ENCODE peak calls at places on chromosomes 7 and 10, in six cellular contexts. R, U, P, N, A and I are unnamed samples.

GRCh38 chr7:135557455-135558336 is at the start of gene NUP205:
- DNase-seq in R (peak; percentile 65), U (peak; percentile 71), P (peak; percentile 74), N (peak; percentile 76), A (peak; percentile 85), I (peak; percentile 75)

GRCh38 chr10:30804478-30805055 is 175.0 kb upstream of the LYZL2 start:
- DNase-seq in R (no peak), U (no peak), P (peak; percentile 5), N (no peak), A (peak; percentile 73), I (no peak)

GRCh38 chr10:4260483-4260882 is 475.5 kb upstream of the KLF6 start:
- DNase-seq in R (no peak), U (no peak), P (peak; percentile 16), N (no peak), A (no peak), I (no peak)

GRCh38 chr10:22805304-22805703 is 90.9 kb upstream of the PIP4K2A start:
- DNase-seq in R (no peak), U (no peak), P (peak; percentile 72), N (no peak), A (peak; percentile 51), I (no peak)

GRCh38 chr10:103854687-103855423 is 521 bp downstream of the SH3PXD2A start:
- DNase-seq in R (peak; percentile 57), U (no peak), P (no peak), N (no peak), A (peak; percentile 77), I (peak; percentile 48)

GRCh38 chr7:123220396-123220795 is 20.6 kb upstream of the SLC13A1 start:
- DNase-seq in R (no peak), U (peak; percentile 55), P (no peak), N (no peak), A (no peak), I (no peak)

GRCh38 chr7:20507157-20507556 is 108.3 kb upstream of the ABCB5 start:
- DNase-seq in R (no peak), U (no peak), P (peak; percentile 71), N (no peak), A (no peak), I (no peak)

GRCh38 chr7:85608804-85609203 is 421.9 kb upstream of the SEMA3D start:
- DNase-seq in R (no peak), U (no peak), P (no peak), N (no peak), A (no peak), I (no peak)

GRCh38 chr10:131068760-131069159 is 242.8 kb downstream of the TCERG1L start:
- DNase-seq in R (no peak), U (no peak), P (no peak), N (no peak), A (no peak), I (no peak)

GRCh38 chr7:78226059-78226658 is 427.6 kb downstream of the PHTF2 start:
- DNase-seq in R (peak; percentile 19), U (no peak), P (peak; percentile 32), N (no peak), A (no peak), I (peak; percentile 73)

GRCh38 chr10:48478980-48479811 is 125.7 kb downstream of the ARHGAP22 start:
- DNase-seq in R (no peak), U (no peak), P (no peak), N (no peak), A (no peak), I (no peak)

GRCh38 chr10:42776681-42777080 is 5.9 kb upstream of the BMS1 start:
- DNase-seq in R (no peak), U (no peak), P (no peak), N (no peak), A (no peak), I (no peak)

GRCh38 chr7:113730309-113730955 is 188.4 kb downstream of the PPP1R3A start:
- DNase-seq in R (no peak), U (peak; percentile 66), P (peak; percentile 47), N (no peak), A (no peak), I (no peak)

GRCh38 chr10:72719941-72720592 is 28.1 kb downstream of the MCU start:
- DNase-seq in R (no peak), U (no peak), P (peak; percentile 45), N (no peak), A (no peak), I (no peak)

GRCh38 chr10:103982639-103983038 is 15.7 kb downstream of the SLK start:
- DNase-seq in R (no peak), U (no peak), P (no peak), N (no peak), A (no peak), I (peak; percentile 58)

GRCh38 chr10:132390455-132391371 is 6.3 kb upstream of the PWWP2B start:
- DNase-seq in R (peak; percentile 7), U (no peak), P (no peak), N (peak; percentile 38), A (peak; percentile 51), I (peak; percentile 3)

GRCh38 chr7:157233677-157234076 is 95.0 kb downstream of the UBE3C start:
- DNase-seq in R (no peak), U (peak; percentile 48), P (peak; percentile 34), N (no peak), A (no peak), I (no peak)

GRCh38 chr10:88232978-88233537 is 350.1 kb downstream of the RNLS start:
- DNase-seq in R (no peak), U (no peak), P (no peak), N (no peak), A (no peak), I (no peak)

GRCh38 chr7:85890244-85890811 is 703.5 kb upstream of the SEMA3D start:
- DNase-seq in R (no peak), U (no peak), P (peak; percentile 47), N (no peak), A (no peak), I (no peak)

GRCh38 chr10:80684217-80684616 is 146.5 kb downstream of the SH2D4B start:
- DNase-seq in R (no peak), U (peak; percentile 2), P (peak; percentile 13), N (no peak), A (no peak), I (no peak)

GRCh38 chr10:30359373-30360206 is 10.5 kb upstream of the MTPAP start:
- DNase-seq in R (peak; percentile 41), U (peak; percentile 45), P (peak; percentile 56), N (peak; percentile 71), A (no peak), I (peak; percentile 62)

GRCh38 chr7:130941322-130942210 is 207.6 kb upstream of the KLF14 start:
- DNase-seq in R (peak; percentile 35), U (peak; percentile 76), P (peak; percentile 63), N (peak; percentile 69), A (peak; percentile 94), I (no peak)

GRCh38 chr10:44153901-44154670 is 230.8 kb downstream of the CXCL12 start:
- DNase-seq in R (no peak), U (no peak), P (no peak), N (no peak), A (no peak), I (no peak)

GRCh38 chr10:124152781-124153600 is 59.6 kb upstream of the CHST15 start:
- DNase-seq in R (peak; percentile 31), U (peak; percentile 86), P (peak; percentile 95), N (peak; percentile 58), A (peak; percentile 67), I (no peak)

GRCh38 chr7:141074162-141074989 is 512 bp downstream of the TMEM178B start:
- DNase-seq in R (no peak), U (no peak), P (peak; percentile 10), N (no peak), A (peak; percentile 59), I (peak; percentile 46)

GRCh38 chr10:3701490-3701889 is 83.5 kb downstream of the KLF6 start:
- DNase-seq in R (no peak), U (no peak), P (no peak), N (no peak), A (no peak), I (no peak)

GRCh38 chr10:17758896-17759295 is 6.9 kb downstream of the TMEM236 start:
- DNase-seq in R (no peak), U (no peak), P (no peak), N (no peak), A (no peak), I (no peak)

GRCh38 chr7:27300401-27300800 is 57.8 kb downstream of the EVX1 start:
- DNase-seq in R (no peak), U (no peak), P (peak; percentile 77), N (no peak), A (no peak), I (no peak)

GRCh38 chr7:108138911-108139310 is 8.8 kb upstream of the LAMB4 start:
- DNase-seq in R (no peak), U (no peak), P (no peak), N (no peak), A (no peak), I (no peak)
- H3K36me3 ChIP-seq in R (no peaks in the 10 kb centered on the region), U (no peaks in the 10 kb centered on the region), P (no peaks in the 10 kb centered on the region), N (no peaks in the 10 kb centered on the region), A (no peaks in the 10 kb centered on the region), I (no peaks in the 10 kb centered on the region)

DNA sequence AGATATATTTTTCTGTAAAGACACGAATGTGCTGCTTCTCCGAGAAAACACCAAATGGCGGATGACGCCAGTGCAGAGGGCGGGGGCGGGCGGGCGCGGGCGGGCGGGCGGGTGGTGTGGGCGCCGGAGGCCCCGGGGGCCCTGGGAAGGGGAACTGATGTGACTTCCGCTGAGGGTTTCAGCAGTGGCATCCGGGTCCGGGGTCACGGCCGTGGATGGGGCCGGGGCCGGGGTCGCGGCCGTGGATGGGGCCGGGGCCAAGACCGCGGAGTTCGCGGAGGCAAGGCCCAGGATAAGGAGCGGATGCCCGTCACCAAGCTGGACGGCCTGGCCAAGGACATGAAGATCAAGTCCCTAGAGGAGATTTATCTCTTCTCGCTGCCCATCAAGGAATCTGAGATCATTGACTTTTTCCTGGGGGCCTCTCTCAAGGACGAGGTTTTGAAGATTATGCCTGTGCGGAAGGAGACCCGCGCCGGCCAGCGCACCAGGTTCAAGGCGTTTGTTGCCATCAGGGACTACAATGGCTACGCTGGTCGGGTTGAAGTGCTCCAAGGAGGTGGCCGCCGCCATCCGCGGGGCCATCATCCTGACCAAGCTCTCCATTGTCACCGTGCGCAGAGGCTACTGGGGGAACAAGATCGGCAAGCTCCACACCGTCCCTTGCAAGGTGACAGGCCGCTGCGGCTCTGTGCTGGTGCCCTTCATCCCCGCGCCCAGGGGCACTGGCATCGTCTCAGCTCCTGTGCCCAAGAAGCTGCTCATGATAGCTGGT is 20.3 kb upstream of the IGF2BP3 start:
- DNase-seq in R (peak; percentile 50), U (no peak), P (no peak), N (peak; percentile 56), A (peak; percentile 68), I (peak; percentile 46)
- H3K4me3 ChIP-seq in R (peak overlapping the region; percentile 70), U (peak overlapping the region; percentile 53), P (no peak overlapping the region), N (peak overlapping the region; percentile 57), A (peak overlapping the region; percentile 65), I (peak overlapping the region; percentile 39)

DNA sequence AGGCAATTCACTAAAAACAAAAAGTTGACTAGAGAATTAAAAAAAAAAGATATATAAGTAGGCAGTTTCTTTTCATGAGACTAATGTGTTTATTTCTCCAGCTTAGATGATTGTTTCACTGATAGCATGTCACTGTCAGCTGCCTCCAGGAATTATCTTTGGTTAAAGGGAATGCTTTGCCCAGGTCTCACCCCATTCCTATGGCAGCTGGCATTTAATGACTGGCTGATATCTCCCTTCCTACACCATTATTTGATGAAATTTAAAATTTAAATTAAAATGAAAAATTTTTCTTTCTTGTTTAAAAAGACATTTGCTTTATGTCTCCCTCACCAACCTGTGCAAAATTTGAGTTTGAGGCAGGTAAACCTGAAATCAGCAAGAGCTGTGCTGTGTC is 214.5 kb upstream of the PRSS1 start:
- DNase-seq in R (no peak), U (no peak), P (no peak), N (no peak), A (no peak), I (no peak)
- H3K27ac ChIP-seq in R (no peak overlapping the region), U (no peak overlapping the region), P (no peak overlapping the region), N (no peak overlapping the region), A (no peak overlapping the region), I (no peak overlapping the region)

GRCh38 chr7:50309736-50310135 is 5.2 kb downstream of the IKZF1 start:
- DNase-seq in R (no peak), U (no peak), P (no peak), N (no peak), A (no peak), I (no peak)
- H3K36me3 ChIP-seq in R (no peaks in the 10 kb centered on the region), U (no peaks in the 10 kb centered on the region), P (no peaks in the 10 kb centered on the region), N (no peaks in the 10 kb centered on the region), A (no peaks in the 10 kb centered on the region), I (no peaks in the 10 kb centered on the region)